ENCODE peak calls at places on chromosomes 13 and 19, in nine cellular contexts. P is left lung, W is BE2C, N is suprapubic skin, Q is uterus, M is PC-3, U is left ventricle myocardium inferior, O is endodermal cell, J is body of pancreas. D is an unnamed sample.

GRCh38 chr19:39971380-39971841 is 446 bp downstream of the PSMC4 start:
- DNase-seq in P (no peak), W (no peak), N (no peak), Q (no peak), M (no peak), U (peak; percentile 20), O (no peak), J (no peak), D (no peak)

GRCh38 chr19:3466630-3467029 is 13.7 kb downstream of the SMIM24 start:
- DNase-seq in P (no peak), W (no peak), N (no peak), Q (peak; percentile 40), M (no peak), U (no peak), O (no peak), J (no peak), D (peak; percentile 77)

GRCh38 chr13:50235604-50236003 is 220.4 kb downstream of the KCNRG start:
- DNase-seq in P (no peak), W (no peak), N (no peak), Q (no peak), M (no peak), U (no peak), O (no peak), J (no peak), D (no peak)

GRCh38 chr13:19817106-19817505 is 34.4 kb upstream of the PSPC1 start:
- DNase-seq in P (no peak), W (no peak), N (no peak), Q (no peak), M (no peak), U (no peak), O (no peak), J (no peak), D (no peak)

GRCh38 chr19:40365613-40366401 is 17.3 kb downstream of the PLD3 start:
- DNase-seq in P (peak; percentile 78), W (peak; percentile 91), N (no peak), Q (peak; percentile 74), M (peak; percentile 65), U (peak; percentile 58), O (peak; percentile 98), J (peak; percentile 33), D (peak; percentile 55)

GRCh38 chr13:43305416-43305815 is 282.0 kb downstream of the DNAJC15 start:
- DNase-seq in P (no peak), W (no peak), N (no peak), Q (no peak), M (peak; percentile 56), U (no peak), O (no peak), J (no peak), D (no peak)

GRCh38 chr19:55158848-55159793 is 1.6 kb upstream of the TNNI3 start:
- DNase-seq in P (no peak), W (no peak), N (no peak), Q (no peak), M (peak; percentile 55), U (peak; percentile 86), O (peak; percentile 80), J (no peak), D (no peak)

GRCh38 chr13:113554333-113554700 is 30.2 kb upstream of the TFDP1 start:
- DNase-seq in P (no peak), W (no peak), N (peak; percentile 61), Q (no peak), M (no peak), U (no peak), O (peak; percentile 20), J (no peak), D (no peak)

GRCh38 chr19:35313614-35314013 is 15.4 kb upstream of the CD22 start:
- DNase-seq in P (no peak), W (no peak), N (no peak), Q (no peak), M (peak; percentile 54), U (no peak), O (peak; percentile 35), J (no peak), D (no peak)

GRCh38 chr19:14505488-14506239 is 9.7 kb upstream of the GIPC1 start:
- DNase-seq in P (peak; percentile 69), W (peak; percentile 58), N (no peak), Q (no peak), M (peak; percentile 99), U (no peak), O (peak; percentile 95), J (peak; percentile 53), D (no peak)

GRCh38 chr19:14775855-14776254 is 2.5 kb downstream of the ADGRE2 start:
- DNase-seq in P (peak; percentile 64), W (no peak), N (peak; percentile 78), Q (no peak), M (no peak), U (peak; percentile 25), O (no peak), J (no peak), D (no peak)

GRCh38 chr19:3784607-3785463 is 1.3 kb downstream of the MATK start:
- DNase-seq in P (no peak), W (no peak), N (no peak), Q (no peak), M (peak; percentile 29), U (no peak), O (peak; percentile 49), J (no peak), D (no peak)

GRCh38 chr13:97214921-97215320 is 7.2 kb upstream of the MBNL2 start:
- DNase-seq in P (no peak), W (no peak), N (no peak), Q (no peak), M (no peak), U (no peak), O (no peak), J (no peak), D (no peak)

GRCh38 chr13:114257014-114257413 is 22.3 kb downstream of the CDC16 start:
- DNase-seq in P (no peak), W (no peak), N (no peak), Q (no peak), M (no peak), U (no peak), O (peak; percentile 53), J (no peak), D (no peak)

GRCh38 chr19:17829855-17830566 is 8.7 kb upstream of the INSL3 start:
- DNase-seq in P (no peak), W (peak; percentile 84), N (no peak), Q (no peak), M (peak; percentile 84), U (no peak), O (peak; percentile 96), J (peak; percentile 15), D (no peak)

GRCh38 chr13:46947425-46948191 is 50.8 kb upstream of the HTR2A start:
- DNase-seq in P (no peak), W (no peak), N (no peak), Q (no peak), M (no peak), U (no peak), O (no peak), J (no peak), D (no peak)

GRCh38 chr19:42081584-42082258 is 5.8 kb downstream of the ZNF574 start:
- DNase-seq in P (no peak), W (peak; percentile 46), N (no peak), Q (no peak), M (peak; percentile 49), U (no peak), O (no peak), J (no peak), D (no peak)
- TF ChIP-seq CTCF in P (peak; percentile 9), W (peak; percentile 80), N (no peak), Q (no peak), M (peak; percentile 56), U (peak; percentile 53), O (peak; percentile 73), J (peak; percentile 51), D (no peak)

GRCh38 chr19:13020002-13020414 is 24.7 kb downstream of the NFIX start:
- DNase-seq in P (no peak), W (no peak), N (no peak), Q (no peak), M (peak; percentile 51), U (no peak), O (peak; percentile 81), J (no peak), D (no peak)
- H3K4me1 ChIP-seq in P (peaks cover 98% of the 10 kb centered on the region), W (peaks cover 16% of the 10 kb centered on the region), N (peaks cover 99% of the 10 kb centered on the region), Q (peaks cover 8% of the 10 kb centered on the region), M (peaks cover 67% of the 10 kb centered on the region), U (peaks cover 100% of the 10 kb centered on the region), O (peaks cover 11% of the 10 kb centered on the region), J (peaks cover 44% of the 10 kb centered on the region), D (peaks cover 93% of the 10 kb centered on the region)

GRCh38 chr19:23520441-23520840 is 125.2 kb upstream of the ZNF91 start:
- DNase-seq in P (no peak), W (no peak), N (no peak), Q (no peak), M (peak; percentile 23), U (no peak), O (no peak), J (no peak), D (no peak)

GRCh38 chr19:23512151-23512925 is 117.1 kb upstream of the ZNF91 start:
- DNase-seq in P (no peak), W (no peak), N (no peak), Q (no peak), M (no peak), U (no peak), O (no peak), J (no peak), D (no peak)

GRCh38 chr19:23515551-23515950 is 120.3 kb upstream of the ZNF91 start:
- DNase-seq in P (no peak), W (no peak), N (no peak), Q (no peak), M (no peak), U (no peak), O (no peak), J (no peak), D (no peak)

GRCh38 chr19:23521471-23521870 is 126.2 kb upstream of the ZNF91 start:
- DNase-seq in P (no peak), W (no peak), N (no peak), Q (no peak), M (no peak), U (no peak), O (no peak), J (no peak), D (no peak)

DNA sequence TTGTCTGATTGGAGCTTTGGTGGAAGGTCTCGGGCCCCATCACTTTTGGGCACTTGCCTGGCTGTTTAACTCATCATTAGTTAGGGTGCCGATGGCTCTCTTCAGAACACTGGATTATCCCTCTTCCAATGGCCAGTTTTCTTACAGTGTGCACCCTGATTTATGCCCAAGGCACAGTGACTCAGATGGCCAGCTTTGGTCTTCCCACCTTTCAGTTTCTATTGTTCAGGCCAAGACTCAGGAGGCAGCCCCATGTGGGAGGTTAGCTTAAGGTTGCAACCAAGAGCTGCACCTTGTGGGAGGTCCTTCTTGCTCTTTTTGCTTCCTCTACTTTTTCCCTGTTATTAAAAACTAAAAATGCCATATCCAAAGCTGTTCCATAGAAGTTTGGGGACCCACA is 121.0 kb upstream of the ZNF91 start:
- DNase-seq in P (no peak), W (no peak), N (no peak), Q (no peak), M (no peak), U (no peak), O (no peak), J (no peak), D (no peak)
- H3K9me3 ChIP-seq in P (no peaks in the 10 kb centered on the region), W (no peaks in the 10 kb centered on the region), N (no peaks in the 10 kb centered on the region), Q (no peaks in the 10 kb centered on the region), M (no peaks in the 10 kb centered on the region), U (no peaks in the 10 kb centered on the region), O (peaks cover 63% of the 10 kb centered on the region), J (no peaks in the 10 kb centered on the region), D (no peaks in the 10 kb centered on the region)

DNA sequence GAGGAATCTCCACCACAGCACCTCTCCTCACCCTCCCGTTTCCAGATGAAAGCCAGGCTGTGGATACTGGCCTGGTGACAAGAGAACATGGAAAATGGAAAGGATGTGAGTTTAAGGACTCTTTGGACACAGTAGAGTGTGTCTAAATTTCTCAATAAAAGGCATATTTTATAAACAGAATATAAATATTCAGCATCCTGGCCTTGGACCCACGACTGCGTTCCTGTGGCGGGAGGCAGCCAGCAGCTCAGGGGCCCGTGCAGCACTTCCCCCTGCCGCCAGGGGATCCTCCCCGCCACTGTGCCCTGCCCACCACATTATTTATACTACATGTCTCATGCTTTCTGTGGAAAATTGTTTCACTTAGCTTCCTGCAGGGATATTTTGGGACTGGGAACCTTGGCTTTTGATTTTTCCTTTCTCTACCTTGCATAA is 108.0 kb upstream of the SPATA13 start:
- DNase-seq in P (no peak), W (no peak), N (no peak), Q (peak; percentile 40), M (no peak), U (no peak), O (no peak), J (no peak), D (no peak)
- TF ChIP-seq CTCF in P (no peak), W (no peak), N (no peak), Q (no peak), M (no peak), U (no peak), O (no peak), J (no peak), D (no peak)

D was measured in tibial artery.